ENCODE peak calls at places on chromosomes 11 and 22, in nine cellular contexts. B, Z, T, E, D, Y, N, Q and A are unnamed samples.
A peak's percentile ranks its signal among the peaks of the same experiment; 100 is the strongest.

GRCh38 chr11:124943242-124943641 is 7.4 kb upstream of the HEPACAM start:
- DNase-seq in B (no peak), Z (no peak), T (no peak), E (no peak), D (no peak), Y (no peak), N (no peak), Q (no peak), A (no peak)

GRCh38 chr11:91394073-91394717 is 830.4 kb upstream of the FAT3 start:
- DNase-seq in B (no peak), Z (no peak), T (no peak), E (no peak), D (no peak), Y (no peak), N (no peak), Q (no peak), A (no peak)

GRCh38 chr11:34721646-34722045 is 100.8 kb downstream of the EHF start:
- DNase-seq in B (no peak), Z (peak; percentile 63), T (no peak), E (no peak), D (no peak), Y (no peak), N (no peak), Q (no peak), A (no peak)

GRCh38 chr11:111362887-111363411 is 16.1 kb downstream of the POU2AF1 start:
- DNase-seq in B (no peak), Z (peak; percentile 55), T (no peak), E (no peak), D (peak; percentile 92), Y (no peak), N (no peak), Q (no peak), A (no peak)

GRCh38 chr22:21995660-21996059 is 13.1 kb upstream of the TOP3B start:
- DNase-seq in B (no peak), Z (no peak), T (no peak), E (no peak), D (no peak), Y (no peak), N (no peak), Q (no peak), A (no peak)

GRCh38 chr11:117039270-117039669 is 59.0 kb downstream of the SIK3 start:
- DNase-seq in B (no peak), Z (no peak), T (no peak), E (no peak), D (no peak), Y (no peak), N (no peak), Q (no peak), A (no peak)

GRCh38 chr11:63866211-63866610 is 27.3 kb downstream of the MARK2 start:
- DNase-seq in B (no peak), Z (peak; percentile 83), T (peak; percentile 80), E (no peak), D (peak; percentile 71), Y (no peak), N (peak; percentile 67), Q (peak; percentile 66), A (peak; percentile 95)

GRCh38 chr11:46143049-46143806 is 22.0 kb upstream of the PHF21A start:
- DNase-seq in B (no peak), Z (no peak), T (no peak), E (no peak), D (no peak), Y (peak; percentile 68), N (no peak), Q (no peak), A (no peak)

GRCh38 chr22:44130076-44130711 is 50.5 kb upstream of the PARVG start:
- DNase-seq in B (no peak), Z (no peak), T (no peak), E (no peak), D (no peak), Y (peak; percentile 18), N (no peak), Q (peak; percentile 40), A (no peak)

GRCh38 chr11:13778345-13778744 is 109.9 kb downstream of the FAR1 start:
- DNase-seq in B (no peak), Z (no peak), T (no peak), E (no peak), D (no peak), Y (no peak), N (no peak), Q (no peak), A (no peak)

GRCh38 chr11:13772223-13773046 is 104.0 kb downstream of the FAR1 start:
- DNase-seq in B (peak; percentile 32), Z (peak; percentile 76), T (peak; percentile 34), E (no peak), D (peak; percentile 27), Y (no peak), N (no peak), Q (no peak), A (peak; percentile 8)

GRCh38 chr11:13775471-13775870 is 107.0 kb downstream of the FAR1 start:
- DNase-seq in B (no peak), Z (no peak), T (no peak), E (no peak), D (no peak), Y (no peak), N (no peak), Q (no peak), A (no peak)

GRCh38 chr11:13777341-13777985 is 109.0 kb downstream of the FAR1 start:
- DNase-seq in B (no peak), Z (no peak), T (no peak), E (no peak), D (no peak), Y (no peak), N (no peak), Q (no peak), A (no peak)

DNA sequence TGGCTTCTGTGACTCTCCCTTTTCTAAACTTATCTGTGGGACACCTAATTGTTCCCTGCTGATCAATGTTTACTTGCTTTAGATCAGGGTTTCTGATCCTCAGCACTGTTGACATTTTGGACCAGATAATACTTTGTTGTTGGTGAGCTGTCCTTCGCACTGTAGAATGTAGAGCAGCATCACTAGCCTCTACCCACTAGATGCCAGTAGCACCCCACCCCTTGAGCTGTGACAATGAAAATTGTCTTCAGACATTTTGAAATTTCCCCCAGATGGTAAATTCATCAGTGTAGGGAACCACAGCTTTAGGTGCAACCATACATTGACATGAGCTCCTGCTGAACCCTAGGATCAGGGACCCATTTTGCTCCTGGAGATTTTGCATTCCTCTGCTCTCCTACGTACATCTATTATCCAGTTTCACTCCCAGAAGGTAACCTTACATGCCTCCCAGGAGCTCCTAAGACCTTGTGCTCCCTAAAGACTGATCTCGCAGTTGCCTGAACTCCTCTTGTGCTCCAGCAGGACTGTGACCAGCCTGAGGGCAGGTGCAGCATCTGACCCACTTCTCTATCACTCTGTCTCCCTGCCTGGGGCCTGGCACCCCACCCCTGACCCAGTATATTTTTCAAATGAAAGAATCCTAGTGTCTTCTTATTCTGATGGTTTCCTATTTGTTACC is 107.8 kb downstream of the FAR1 start:
- DNase-seq in B (no peak), Z (peak; percentile 34), T (no peak), E (no peak), D (no peak), Y (no peak), N (no peak), Q (no peak), A (peak; percentile 42)
- TF ChIP-seq CTCF in B (peak; percentile 21), Z (no peak), T (no peak), E (no peak), D (no peak), Y (no peak), N (no peak), Q (peak; percentile 35), A (no peak)

DNA sequence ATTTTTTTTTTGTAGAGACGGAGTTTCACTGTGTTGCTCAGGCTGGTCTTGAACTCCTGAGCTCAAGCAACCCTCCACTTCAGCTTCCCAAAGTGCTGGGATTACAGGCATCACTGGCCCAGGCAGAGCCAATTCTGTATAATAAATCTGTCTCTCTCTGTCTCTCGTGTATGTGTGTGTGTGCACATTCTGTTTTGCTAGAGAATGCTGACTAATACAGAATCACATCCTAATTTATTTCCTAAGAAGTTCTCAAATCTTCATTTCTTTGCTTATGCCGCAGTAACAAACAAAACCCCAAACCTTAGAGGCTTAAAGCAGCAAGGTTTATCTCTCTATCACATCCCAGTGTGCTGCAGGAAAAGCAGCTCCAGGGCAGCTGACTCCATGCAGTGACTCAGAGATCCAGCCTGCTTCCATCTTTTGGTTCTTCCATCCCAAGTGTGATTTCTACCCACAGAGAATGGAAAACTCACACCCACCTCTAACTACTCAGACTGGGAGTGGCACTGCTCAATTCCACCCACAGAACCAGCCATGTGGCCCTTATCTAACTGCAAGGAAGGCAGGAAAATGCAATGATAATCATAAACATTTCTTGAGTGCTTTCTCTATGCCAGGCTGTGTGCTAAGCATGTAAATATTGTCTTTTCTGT is 35.1 kb upstream of the LRRC10B start:
- DNase-seq in B (no peak), Z (no peak), T (no peak), E (no peak), D (no peak), Y (no peak), N (no peak), Q (no peak), A (no peak)
- TF ChIP-seq CTCF in B (no peak), Z (no peak), T (no peak), E (no peak), D (no peak), Y (no peak), N (no peak), Q (no peak), A (no peak)

GRCh38 chr22:32204856-32205722 is at the start of gene RFPL2:
- DNase-seq in B (peak; percentile 57), Z (peak; percentile 82), T (no peak), E (no peak), D (no peak), Y (no peak), N (no peak), Q (no peak), A (peak; percentile 22)
- TF ChIP-seq CTCF in B (no peak), Z (no peak), T (no peak), E (no peak), D (no peak), Y (no peak), N (no peak), Q (no peak), A (no peak)

GRCh38 chr22:40799008-40799407 is 20.1 kb downstream of the SLC25A17 start:
- DNase-seq in B (no peak), Z (no peak), T (no peak), E (no peak), D (no peak), Y (no peak), N (no peak), Q (no peak), A (no peak)

GRCh38 chr22:40792451-40792850 is 26.7 kb downstream of the SLC25A17 start:
- DNase-seq in B (no peak), Z (no peak), T (no peak), E (no peak), D (no peak), Y (no peak), N (no peak), Q (no peak), A (no peak)

GRCh38 chr22:40803292-40803691 is 15.9 kb downstream of the SLC25A17 start:
- DNase-seq in B (no peak), Z (no peak), T (no peak), E (no peak), D (no peak), Y (no peak), N (no peak), Q (no peak), A (no peak)

DNA sequence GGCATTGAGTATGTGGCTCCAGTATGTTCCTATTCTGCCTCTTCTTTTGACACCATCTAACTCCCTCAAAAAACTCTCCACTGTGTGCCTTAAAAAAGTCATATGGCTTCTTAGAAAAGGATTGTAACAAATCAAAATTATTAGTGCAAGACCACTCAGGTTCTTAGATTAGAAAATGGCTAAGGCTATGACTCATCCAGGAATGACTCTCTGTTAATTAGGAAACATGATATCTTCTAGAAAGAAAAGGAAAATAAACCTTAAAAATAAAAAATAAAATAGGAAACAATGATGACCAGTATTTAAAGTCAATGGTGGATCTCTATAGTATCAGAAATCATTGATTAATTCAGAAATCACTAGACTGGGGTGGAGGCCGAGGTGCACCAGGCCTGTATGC is 21.7 kb downstream of the SLC25A17 start:
- DNase-seq in B (no peak), Z (no peak), T (no peak), E (no peak), D (no peak), Y (no peak), N (no peak), Q (no peak), A (no peak)
- TF ChIP-seq CTCF in B (no peak), Z (no peak), T (no peak), E (no peak), D (no peak), Y (no peak), N (no peak), Q (no peak), A (no peak)